ENCODE peak calls at places on chromosome 16, in five cellular contexts. J is fibroblast of lung; V is posterior cingulate gyrus; H is CD4-positive, alpha-beta memory T cell; K is CD4-positive, CD25-positive, alpha-beta regulatory T cell. L is an unnamed sample.
A peak's percentile ranks its signal among the peaks of the same experiment; 100 is the strongest.

GRCh38 chr16:9372934-9373890 is 281.8 kb downstream of the HAPSTR1 start:
- DNase-seq in V (peak; percentile 45), J (no peak), H (no peak), K (no peak), L (peak; percentile 85)

GRCh38 chr16:49858200-49859129 is 2.6 kb upstream of the ZNF423 start:
- DNase-seq in J (no peak), V (peak; percentile 47), H (no peak), K (no peak), L (no peak)

GRCh38 chr16:84482001-84482891 is 22.2 kb downstream of the MEAK7 start:
- DNase-seq in K (no peak), V (no peak), J (no peak), H (no peak), L (no peak)

GRCh38 chr16:57061084-57061905 is 31.1 kb upstream of the CPNE2 start:
- DNase-seq in H (no peak), V (no peak), K (no peak), J (peak; percentile 70), L (no peak)

GRCh38 chr16:13923703-13924298 is 3.8 kb downstream of the ERCC4 start:
- DNase-seq in V (no peak), H (no peak), J (peak; percentile 83), K (no peak), L (no peak)

GRCh38 chr16:73202176-73202729 is 154.3 kb upstream of the ZFHX3 start:
- DNase-seq in K (no peak), V (no peak), H (no peak), J (peak; percentile 98), L (no peak)

GRCh38 chr16:55021595-55022475 is 91.2 kb downstream of the IRX5 start:
- DNase-seq in K (no peak), J (no peak), V (no peak), H (no peak), L (no peak)

GRCh38 chr16:17563340-17563739 is 92.6 kb upstream of the XYLT1 start:
- DNase-seq in K (no peak), V (no peak), H (no peak), J (no peak), L (no peak)

GRCh38 chr16:24700549-24701392 is 28.7 kb upstream of the TNRC6A start:
- DNase-seq in V (no peak), J (peak; percentile 99), H (no peak), K (no peak), L (no peak)

GRCh38 chr16:54431041-54431996 is 144.7 kb upstream of the IRX3 start:
- DNase-seq in K (no peak), H (no peak), J (no peak), V (no peak), L (no peak)

GRCh38 chr16:11225677-11226549 is 30.1 kb downstream of the SOCS1 start:
- DNase-seq in V (no peak), H (no peak), K (no peak), J (no peak), L (no peak)

GRCh38 chr16:6964679-6965078 is 368.0 kb upstream of the RBFOX1 start:
- DNase-seq in V (no peak), J (no peak), H (no peak), K (no peak), L (no peak)

GRCh38 chr16:81478876-81479496 is 34.4 kb downstream of the CMIP start:
- DNase-seq in V (no peak), J (no peak), K (no peak), H (no peak), L (no peak)

GRCh38 chr16:79169239-79169638 is 431.3 kb downstream of the MAF start:
- DNase-seq in V (no peak), K (no peak), J (no peak), H (no peak), L (no peak)

GRCh38 chr16:1920727-1921155 is 2.5 kb upstream of the HS3ST6 start:
- DNase-seq in V (no peak), H (no peak), J (peak; percentile 4), K (no peak), L (no peak)

GRCh38 chr16:80197790-80198201 is 343.0 kb upstream of the DYNLRB2 start:
- DNase-seq in V (no peak), H (no peak), K (no peak), J (peak; percentile 81), L (no peak)

GRCh38 chr16:85986931-85987749 is 88.2 kb downstream of the IRF8 start:
- DNase-seq in H (no peak), V (no peak), K (no peak), J (no peak), L (peak; percentile 59)

GRCh38 chr16:84396537-84397008 is 28.2 kb downstream of the ATP2C2 start:
- DNase-seq in J (no peak), K (no peak), H (no peak), V (no peak), L (no peak)

GRCh38 chr16:82439678-82440293 is 187.0 kb upstream of the CDH13 start:
- DNase-seq in H (no peak), K (no peak), J (no peak), V (no peak), L (no peak)

GRCh38 chr16:89918453-89919347 is at the start of gene MC1R:
- DNase-seq in J (peak; percentile 29), V (no peak), H (peak; percentile 57), K (no peak), L (no peak)

GRCh38 chr16:82070656-82071369 is 35.8 kb downstream of the HSD17B2 start:
- DNase-seq in J (peak; percentile 43), K (no peak), V (no peak), H (no peak), L (no peak)

GRCh38 chr16:22008215-22009142 is 568 bp downstream of the MOSMO start:
- DNase-seq in J (no peak), K (peak; percentile 9), V (peak; percentile 29), H (peak; percentile 34), L (peak; percentile 24)

GRCh38 chr16:4982056-4982867 is 24.1 kb downstream of the SEC14L5 start:
- DNase-seq in H (no peak), V (no peak), J (no peak), K (no peak), L (no peak)

GRCh38 chr16:27698266-27698665 is 148.3 kb downstream of the KATNIP start:
- DNase-seq in K (no peak), H (no peak), V (no peak), J (no peak), L (peak; percentile 44)

GRCh38 chr16:82311528-82311927 is 141.5 kb upstream of the MPHOSPH6 start:
- DNase-seq in J (no peak), V (no peak), K (no peak), H (no peak), L (no peak)

GRCh38 chr16:61296305-61296704 is 739.9 kb downstream of the CDH8 start:
- DNase-seq in J (no peak), V (no peak), H (no peak), K (no peak), L (no peak)

GRCh38 chr16:73319747-73320146 is 271.8 kb upstream of the ZFHX3 start:
- DNase-seq in J (no peak), H (no peak), V (no peak), K (no peak), L (no peak)

GRCh38 chr16:69881141-69881540 is 70.0 kb upstream of the CLEC18A start:
- DNase-seq in H (no peak), K (no peak), J (no peak), V (no peak), L (no peak)

GRCh38 chr16:11742536-11743307 is at the start of gene TXNDC11:
- DNase-seq in K (peak; percentile 99), H (peak; percentile 98), J (peak; percentile 98), V (peak; percentile 98), L (peak; percentile 100)

GRCh38 chr16:21645261-21645721 is 7.1 kb downstream of the IGSF6 start:
- DNase-seq in H (peak; percentile 61), V (no peak), J (peak; percentile 47), K (no peak), L (no peak)

GRCh38 chr16:54939537-54940278 is 9.0 kb downstream of the IRX5 start:
- DNase-seq in K (no peak), V (no peak), J (no peak), H (no peak), L (no peak)

GRCh38 chr16:296806-297510 is 14.0 kb downstream of the PDIA2 start:
- DNase-seq in J (no peak), K (no peak), V (no peak), H (no peak), L (no peak)

GRCh38 chr16:361872-362701 is 8.3 kb downstream of the MRPL28 start:
- DNase-seq in J (peak; percentile 69), K (peak; percentile 63), V (peak; percentile 74), H (peak; percentile 73), L (peak; percentile 76)

GRCh38 chr16:68396481-68396880 is 51.8 kb downstream of the SMPD3 start:
- DNase-seq in K (peak; percentile 23), V (no peak), J (peak; percentile 51), H (peak; percentile 51), L (no peak)

GRCh38 chr16:77335652-77336234 is 99.1 kb downstream of the ADAMTS18 start:
- DNase-seq in K (no peak), H (no peak), J (no peak), V (no peak), L (no peak)

GRCh38 chr16:4736546-4736945 is 2.2 kb downstream of the DNAAF8 start:
- DNase-seq in K (no peak), H (no peak), V (no peak), J (no peak), L (no peak)

GRCh38 chr16:76335187-76335974 is 58.2 kb downstream of the CNTNAP4 start:
- DNase-seq in K (no peak), V (no peak), J (no peak), H (no peak), L (no peak)

GRCh38 chr16:85891033-85891775 is 7.8 kb upstream of the IRF8 start:
- DNase-seq in V (no peak), H (no peak), J (no peak), K (no peak), L (no peak)

GRCh38 chr16:56824335-56824734 is 40.7 kb upstream of the SLC12A3 start:
- DNase-seq in J (no peak), V (no peak), H (no peak), K (no peak), L (peak; percentile 32)